ENCODE peak calls at places on chromosomes 12 and 14, in ten cellular contexts. L is astrocyte of the spinal cord, T is choroid plexus epithelial cell, P is heart left ventricle, N is HL-60, C is AG10803, K is AG09319, J is activated B cell treated with CpG ODN at 0.5 μM for 24 hours, Y is kidney, G is thyroid gland. W is an unnamed sample.

GRCh38 chr12:121536929-121537813 is 43.7 kb downstream of the KDM2B start:
- DNase-seq in K (peak; percentile 12), C (peak; percentile 67), L (peak; percentile 67), Y (peak; percentile 97), J (peak; percentile 79), T (peak; percentile 74), P (peak; percentile 93), N (peak; percentile 95), G (peak; percentile 98), W (peak; percentile 68)

GRCh38 chr14:51236314-51236713 is 3.7 kb upstream of the TMX1 start:
- DNase-seq in L (no peak), K (no peak), G (no peak), T (peak; percentile 54), N (peak; percentile 50), P (no peak), Y (no peak), C (no peak), J (no peak), W (no peak)

GRCh38 chr12:12870454-12870853 is 20.9 kb upstream of the GPRC5A start:
- DNase-seq in G (no peak), L (peak; percentile 96), K (peak; percentile 82), C (peak; percentile 98), N (no peak), J (no peak), Y (no peak), T (peak; percentile 94), P (no peak), W (no peak)

GRCh38 chr14:102440392-102440791 is 69.2 kb downstream of the ANKRD9 start:
- DNase-seq in J (no peak), N (no peak), L (no peak), P (no peak), C (no peak), Y (no peak), K (no peak), G (no peak), T (no peak), W (no peak)

GRCh38 chr12:124259168-124260066 is 35.5 kb upstream of the RFLNA start:
- DNase-seq in N (peak; percentile 18), K (no peak), Y (no peak), C (peak; percentile 19), P (no peak), T (peak; percentile 67), L (no peak), G (no peak), J (no peak), W (no peak)

GRCh38 chr12:53989227-53990113 is 4.5 kb downstream of the HOXC10 start:
- DNase-seq in L (peak; percentile 38), J (no peak), Y (peak; percentile 82), G (no peak), N (no peak), T (peak; percentile 66), C (peak; percentile 88), P (no peak), K (peak; percentile 7), W (no peak)

GRCh38 chr12:96327889-96328288 is 72.3 kb downstream of the CDK17 start:
- DNase-seq in K (no peak), C (no peak), J (no peak), N (no peak), G (no peak), Y (no peak), T (no peak), L (no peak), P (no peak), W (no peak)

GRCh38 chr12:46342562-46343033 is 30.0 kb downstream of the SLC38A2 start:
- DNase-seq in J (no peak), N (no peak), P (peak; percentile 31), Y (no peak), L (peak; percentile 50), C (peak; percentile 49), T (peak; percentile 71), G (no peak), K (no peak), W (no peak)

GRCh38 chr14:77245820-77246219 is 25.2 kb downstream of the NGB start:
- DNase-seq in N (no peak), T (no peak), P (no peak), Y (no peak), C (no peak), K (no peak), J (no peak), G (no peak), L (no peak), W (no peak)

GRCh38 chr12:85874064-85874463 is at the start of gene NTS:
- DNase-seq in P (no peak), K (no peak), T (peak; percentile 21), Y (no peak), C (no peak), N (no peak), G (no peak), J (no peak), L (no peak), W (no peak)

GRCh38 chr14:68137704-68138619 is 318.4 kb downstream of the RAD51B start:
- DNase-seq in C (peak; percentile 95), N (no peak), Y (peak; percentile 84), T (peak; percentile 98), J (no peak), K (no peak), P (no peak), G (peak; percentile 92), L (peak; percentile 95), W (peak; percentile 61)

GRCh38 chr12:5524116-5524768 is 92.3 kb downstream of the NTF3 start:
- DNase-seq in J (no peak), C (no peak), G (no peak), T (no peak), Y (no peak), P (no peak), N (no peak), K (no peak), L (no peak), W (no peak)

GRCh38 chr12:112524676-112525425 is 106.1 kb downstream of the PTPN11 start:
- DNase-seq in T (peak; percentile 74), G (no peak), P (no peak), K (no peak), L (peak; percentile 40), Y (no peak), C (peak; percentile 7), J (no peak), N (no peak), W (no peak)

GRCh38 chr14:95683793-95684192 is 2.4 kb upstream of the TCL1B start:
- DNase-seq in P (no peak), G (no peak), Y (no peak), J (no peak), K (no peak), T (no peak), N (peak; percentile 3), L (no peak), C (no peak), W (no peak)
- TF ChIP-seq CTCF in P (no peak), G (no peak), Y (peak; percentile 49), J (no peak), K (peak; percentile 40), T (peak; percentile 23), N (peak; percentile 76), L (no peak), C (peak; percentile 48), W (peak; percentile 52)

GRCh38 chr12:26113853-26114719 is 10.8 kb downstream of the BHLHE41 start:
- DNase-seq in N (no peak), K (peak; percentile 78), T (peak; percentile 91), P (peak; percentile 96), C (peak; percentile 89), L (peak; percentile 90), J (peak; percentile 77), G (peak; percentile 96), Y (peak; percentile 98), W (peak; percentile 67)
- TF ChIP-seq CTCF in N (no peak), K (no peak), T (peak; percentile 46), P (no peak), C (peak; percentile 41), L (peak; percentile 7), J (no peak), G (no peak), Y (peak; percentile 8), W (peak; percentile 64)

GRCh38 chr14:24818823-24819341 is 184.9 kb upstream of the GZMB start:
- DNase-seq in K (no peak), J (no peak), Y (no peak), N (no peak), T (no peak), G (no peak), C (no peak), L (no peak), P (no peak), W (no peak)

GRCh38 chr14:24818054-24818822 is 184.2 kb upstream of the GZMB start:
- DNase-seq in C (no peak), K (no peak), J (no peak), P (no peak), G (peak; percentile 74), L (peak; percentile 58), T (peak; percentile 85), Y (no peak), N (no peak), W (no peak)

GRCh38 chr14:24816011-24816928 is 182.3 kb upstream of the GZMB start:
- DNase-seq in N (no peak), G (no peak), P (peak; percentile 38), C (peak; percentile 25), T (no peak), J (no peak), L (no peak), K (no peak), Y (no peak), W (no peak)

GRCh38 chr14:24816929-24817637 is 183.1 kb upstream of the GZMB start:
- DNase-seq in G (no peak), K (no peak), P (peak; percentile 42), Y (no peak), T (no peak), L (no peak), N (no peak), J (no peak), C (no peak), W (no peak)

GRCh38 chr14:24817638-24818053 is 183.7 kb upstream of the GZMB start:
- DNase-seq in K (no peak), T (no peak), G (no peak), L (no peak), C (peak; percentile 56), N (no peak), P (no peak), Y (no peak), J (no peak), W (no peak)
- TF ChIP-seq CTCF in K (peak; percentile 54), T (peak; percentile 70), G (no peak), L (peak; percentile 67), C (peak; percentile 76), N (no peak), P (peak; percentile 47), Y (no peak), J (no peak), W (peak; percentile 29)

GRCh38 chr12:30696103-30696408 is 387 bp upstream of the IPO8 start:
- DNase-seq in G (no peak), P (no peak), J (no peak), K (no peak), L (no peak), N (no peak), T (no peak), C (no peak), Y (no peak), W (no peak)

GRCh38 chr12:30694412-30694955 is 1.2 kb downstream of the IPO8 start:
- DNase-seq in G (peak; percentile 13), P (no peak), Y (no peak), J (no peak), N (no peak), C (no peak), L (no peak), T (peak; percentile 15), K (no peak), W (no peak)

GRCh38 chr12:30696486-30696885 is 817 bp upstream of the IPO8 start:
- DNase-seq in L (no peak), Y (peak; percentile 68), T (no peak), G (peak; percentile 9), P (no peak), C (no peak), N (no peak), K (no peak), J (no peak), W (no peak)

GRCh38 chr12:30694971-30695326 is 720 bp downstream of the IPO8 start:
- DNase-seq in T (peak; percentile 45), J (no peak), L (peak; percentile 53), K (no peak), G (peak; percentile 63), P (peak; percentile 20), C (peak; percentile 28), N (no peak), Y (peak; percentile 79), W (peak; percentile 18)

GRCh38 chr12:30695327-30696102 is at the start of gene IPO8:
- DNase-seq in G (peak; percentile 91), K (peak; percentile 72), Y (peak; percentile 97), P (peak; percentile 93), N (peak; percentile 86), L (peak; percentile 93), C (peak; percentile 92), J (peak; percentile 73), T (peak; percentile 92), W (peak; percentile 85)
- TF ChIP-seq CTCF in G (no peak), K (peak; percentile 28), Y (peak; percentile 13), P (peak; percentile 22), N (no peak), L (peak; percentile 50), C (peak; percentile 10), J (no peak), T (peak; percentile 41), W (peak; percentile 70)

W was measured in neural crest cell.